ENCODE peak calls at places on chromosome 11, in seven cellular contexts. Z is SK-N-SH, A is H1, K is HCT116, C is HepG2, O is GM12878, P is K562. D is an unnamed sample.

GRCh38 chr11:62553839-62554361 is 7.3 kb upstream of the AHNAK start:
- DNase-seq in Z (no peak), A (no peak), K (peak; percentile 68), C (no peak), O (no peak), P (no peak), D (no peak)

GRCh38 chr11:120335928-120336640 is at the start of gene ARHGEF12:
- DNase-seq in Z (peak; percentile 98), A (peak; percentile 92), K (peak; percentile 93), C (peak; percentile 88), O (peak; percentile 33), P (peak; percentile 97), D (peak; percentile 99)

GRCh38 chr11:40187092-40187403 is 1272.4 kb downstream of the LRRC4C start:
- DNase-seq in Z (no peak), A (no peak), K (no peak), C (no peak), O (no peak), P (no peak), D (peak; percentile 5)

GRCh38 chr11:8906629-8907028 is 4.4 kb upstream of the AKIP1 start:
- DNase-seq in Z (no peak), A (no peak), K (peak; percentile 49), C (no peak), O (no peak), P (no peak), D (no peak)

GRCh38 chr11:110565690-110566336 is 136.1 kb downstream of the FDX1 start:
- DNase-seq in Z (no peak), A (no peak), K (no peak), C (no peak), O (no peak), P (no peak), D (peak; percentile 45)

GRCh38 chr11:90849278-90849677 is 626.4 kb upstream of the CHORDC1 start:
- DNase-seq in Z (no peak), A (no peak), K (no peak), C (no peak), O (no peak), P (no peak), D (peak; percentile 80)

GRCh38 chr11:74443071-74443864 is 24.1 kb downstream of the KCNE3 start:
- DNase-seq in Z (no peak), A (no peak), K (peak; percentile 19), C (peak; percentile 56), O (no peak), P (peak; percentile 43), D (peak; percentile 58)

GRCh38 chr11:115930276-115930675 is 426.1 kb upstream of the CADM1 start:
- DNase-seq in Z (peak; percentile 34), A (no peak), K (no peak), C (no peak), O (no peak), P (no peak), D (no peak)

GRCh38 chr11:120720760-120721159 is 209.2 kb downstream of the GRIK4 start:
- DNase-seq in Z (no peak), A (no peak), K (no peak), C (no peak), O (no peak), P (no peak), D (no peak)

GRCh38 chr11:12211331-12212065 is 101.1 kb downstream of the MICAL2 start:
- DNase-seq in Z (no peak), A (no peak), K (no peak), C (no peak), O (no peak), P (no peak), D (no peak)

GRCh38 chr11:111707691-111708067 is 58.5 kb downstream of the PPP2R1B start:
- DNase-seq in Z (no peak), A (no peak), K (no peak), C (no peak), O (no peak), P (no peak), D (no peak)

GRCh38 chr11:2293396-2294339 is 8.1 kb downstream of the C11orf21 start:
- DNase-seq in Z (no peak), A (peak; percentile 45), K (no peak), C (no peak), O (no peak), P (peak; percentile 44), D (no peak)

GRCh38 chr11:2289350-2289749 is 12.4 kb downstream of the C11orf21 start:
- DNase-seq in Z (no peak), A (no peak), K (no peak), C (no peak), O (no peak), P (no peak), D (no peak)

GRCh38 chr11:2289859-2290258 is 11.9 kb downstream of the C11orf21 start:
- DNase-seq in Z (no peak), A (no peak), K (no peak), C (no peak), O (no peak), P (no peak), D (no peak)

GRCh38 chr11:2287102-2287501 is 14.6 kb downstream of the C11orf21 start:
- DNase-seq in Z (no peak), A (no peak), K (no peak), C (no peak), O (no peak), P (no peak), D (no peak)

DNA sequence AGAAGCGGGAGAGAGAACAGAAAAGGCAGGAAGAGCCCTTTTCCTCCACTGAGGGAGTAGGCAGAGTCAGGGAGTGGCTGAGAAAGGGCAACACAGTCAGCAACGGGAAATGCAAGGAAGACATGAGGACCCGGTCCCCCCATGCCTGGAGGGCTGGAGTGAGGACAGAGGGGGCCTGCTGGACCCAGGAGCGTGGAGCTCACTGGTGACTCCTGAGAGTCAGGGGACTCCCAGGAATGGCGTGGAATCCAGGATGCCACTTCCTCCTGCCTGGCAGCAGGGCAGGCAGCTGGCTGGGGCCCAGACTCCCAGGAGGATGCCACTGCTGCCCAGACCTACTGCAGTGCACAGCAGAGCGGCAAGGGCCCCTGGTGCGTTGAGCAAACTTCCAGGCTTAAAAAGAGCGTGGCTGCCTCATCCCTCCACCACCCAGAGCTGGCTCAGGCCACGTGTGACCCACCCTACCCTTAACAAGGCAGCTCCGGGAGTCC is 11.3 kb downstream of the C11orf21 start:
- DNase-seq in Z (no peak), A (peak; percentile 45), K (no peak), C (no peak), O (no peak), P (no peak), D (no peak)
- TF ChIP-seq JUND in Z (no peak), A (no peak), K (no peak), C (no peak), O (no peak), P (no peak), D (no peak)

GRCh38 chr11:75525433-75526191 is at the start of gene GDPD5:
- DNase-seq in Z (peak; percentile 99), A (peak; percentile 87), K (peak; percentile 58), C (peak; percentile 76), O (no peak), P (peak; percentile 93), D (peak; percentile 99)
- TF ChIP-seq JUND in Z (no peak), A (no peak), K (no peak), C (no peak), O (no peak), P (peak; percentile 43), D (no peak)

DNA sequence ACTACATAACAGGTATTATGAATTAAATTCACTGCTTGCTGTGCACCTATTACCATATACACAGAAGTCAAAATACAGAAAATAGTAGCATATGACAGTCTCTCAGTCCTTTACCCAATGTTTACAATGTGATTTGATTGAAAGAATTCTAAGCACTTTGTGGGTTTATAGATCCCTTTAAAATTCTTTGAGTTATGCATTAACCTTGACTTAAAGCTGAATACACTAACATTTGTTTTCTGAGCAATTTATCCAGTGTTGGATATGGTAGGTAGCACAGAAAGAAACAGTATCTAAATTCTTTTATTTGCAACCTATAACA is 230.8 kb upstream of the DDI1 start:
- DNase-seq in Z (no peak), A (no peak), K (no peak), C (no peak), O (no peak), P (no peak), D (no peak)
- TF ChIP-seq JUND in Z (no peak), A (no peak), K (no peak), C (no peak), O (no peak), P (no peak), D (no peak)

DNA sequence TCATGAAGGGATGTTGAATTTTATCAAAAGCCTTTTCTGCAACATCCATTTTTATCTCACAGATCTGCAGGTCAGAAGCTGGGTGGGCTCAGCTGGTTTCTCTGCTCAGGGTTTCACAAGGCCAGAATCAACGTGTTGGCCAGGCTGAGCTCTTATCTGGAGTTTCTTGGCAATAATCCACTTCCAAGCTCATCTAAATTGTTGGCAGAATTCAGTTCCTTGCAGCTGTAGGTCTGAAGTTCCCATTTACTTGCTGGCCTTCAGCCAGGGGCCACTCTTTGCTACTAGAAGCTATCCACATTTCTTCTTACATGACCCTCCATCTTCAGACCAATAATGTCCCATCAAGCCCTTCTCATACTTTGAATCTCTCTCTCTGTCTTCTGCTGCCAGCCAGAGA is 103.5 kb downstream of the WNT11 start:
- DNase-seq in Z (no peak), A (no peak), K (no peak), C (no peak), O (no peak), P (peak; percentile 24), D (no peak)
- TF ChIP-seq JUND in Z (no peak), A (no peak), K (no peak), C (no peak), O (no peak), P (no peak), D (no peak)

DNA sequence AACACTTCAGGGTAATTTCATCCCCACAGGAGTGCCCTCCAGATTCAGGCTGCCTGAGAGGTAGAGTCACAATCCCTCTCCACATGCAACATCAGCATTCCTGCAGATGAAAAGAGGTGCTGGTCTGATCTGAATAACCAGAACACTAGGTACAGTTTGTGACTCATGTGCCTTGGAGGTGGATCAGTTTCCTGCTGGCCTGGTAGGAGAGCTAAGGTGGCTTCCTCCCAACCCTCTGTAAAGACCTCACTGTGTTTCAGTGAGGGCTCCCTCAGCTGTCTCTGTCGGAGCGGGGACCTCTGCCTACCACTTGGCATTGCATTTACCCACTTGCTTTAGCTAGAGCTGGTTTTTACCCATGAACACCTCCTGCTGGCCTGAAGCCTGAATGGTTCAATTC is 7.6 kb downstream of the OR9G1 start:
- DNase-seq in Z (no peak), A (no peak), K (no peak), C (no peak), O (no peak), P (no peak), D (no peak)
- TF ChIP-seq JUND in Z (no peak), A (no peak), K (no peak), C (no peak), O (no peak), P (no peak), D (no peak)